ENCODE peak calls at places on chromosomes 3 and 15, in seven cellular contexts. K is CD4-positive, alpha-beta T cell; P is iris pigment epithelial cell; Z is stomach; L is CD8-positive, alpha-beta T cell; C is progenitor cell of endocrine pancreas; H is transverse colon. B is an unnamed sample.

GRCh38 chr3:73094951-73095350 is 33.5 kb downstream of the EBLN2 start:
- DNase-seq in K (no peak), L (no peak), H (no peak), P (no peak), Z (no peak), C (no peak), B (no peak)

GRCh38 chr3:12553921-12554391 is 2.9 kb upstream of the MKRN2 start:
- DNase-seq in L (no peak), Z (no peak), H (peak), P (peak), C (no peak), K (no peak), B (peak)

GRCh38 chr3:183394150-183394549 is 34.3 kb downstream of the MCF2L2 start:
- DNase-seq in H (no peak), Z (no peak), P (peak), L (no peak), K (no peak), C (no peak), B (no peak)

GRCh38 chr3:24495334-24495994 is 814 bp upstream of the THRB start:
- DNase-seq in P (no peak), H (peak), Z (peak), L (no peak), C (peak), K (no peak), B (no peak)

GRCh38 chr3:29481249-29481648 is 200.4 kb downstream of the RBMS3 start:
- DNase-seq in L (no peak), H (no peak), P (no peak), K (no peak), Z (no peak), C (no peak), B (no peak)

GRCh38 chr3:89113887-89114840 is 6.7 kb downstream of the EPHA3 start:
- DNase-seq in H (peak), L (no peak), Z (peak), P (peak), C (peak), K (no peak), B (peak)

GRCh38 chr15:35752134-35752466 is 206.1 kb upstream of the DPH6 start:
- DNase-seq in Z (no peak), L (no peak), C (no peak), H (no peak), K (no peak), P (no peak), B (no peak)

GRCh38 chr3:171459130-171459941 is 869 bp downstream of the TNIK start:
- DNase-seq in C (peak), Z (peak), L (peak), H (peak), K (peak), P (peak), B (peak)

GRCh38 chr3:195384952-195385351 is 57.9 kb downstream of the ACAP2 start:
- DNase-seq in L (no peak), P (no peak), K (no peak), C (no peak), H (no peak), Z (no peak), B (peak)

GRCh38 chr3:32791833-32792232 is 26.0 kb upstream of the TRIM71 start:
- DNase-seq in Z (no peak), L (no peak), H (no peak), C (no peak), K (no peak), P (no peak), B (no peak)

GRCh38 chr3:33420966-33421365 is 19.2 kb downstream of the UBP1 start:
- DNase-seq in L (no peak), H (no peak), Z (no peak), K (no peak), P (no peak), C (no peak), B (no peak)

GRCh38 chr15:101314726-101315125 is 19.7 kb upstream of the SNRPA1 start:
- DNase-seq in P (no peak), K (no peak), H (no peak), Z (no peak), C (no peak), L (no peak), B (no peak)

GRCh38 chr3:9064853-9065252 is 101.6 kb upstream of the RAD18 start:
- DNase-seq in H (no peak), P (no peak), L (no peak), C (no peak), Z (no peak), K (no peak), B (no peak)

GRCh38 chr3:71512000-71512399 is 71.5 kb downstream of the FOXP1 start:
- DNase-seq in C (no peak), K (peak), H (peak), P (no peak), Z (no peak), L (peak), B (no peak)

GRCh38 chr3:122793568-122794416 is at the start of gene HSPBAP1:
- DNase-seq in L (peak), H (peak), P (peak), Z (peak), K (peak), C (peak), B (peak)

GRCh38 chr3:196631655-196632032 is 7.8 kb upstream of the NRROS start:
- DNase-seq in L (peak), P (no peak), K (no peak), H (no peak), C (no peak), Z (no peak), B (no peak)

GRCh38 chr3:17931121-17931520 is 188.7 kb upstream of the TBC1D5 start:
- DNase-seq in L (no peak), C (no peak), Z (no peak), H (no peak), K (no peak), P (no peak), B (no peak)

GRCh38 chr15:60582370-60583036 is 103.6 kb upstream of the ICE2 start:
- DNase-seq in C (no peak), K (peak), H (no peak), L (peak), P (peak), Z (no peak), B (no peak)

GRCh38 chr3:113241292-113242033 is 30.1 kb downstream of the BOC start:
- DNase-seq in C (no peak), Z (no peak), P (peak), H (no peak), K (no peak), L (no peak), B (peak)

GRCh38 chr3:38738630-38739395 is 77.2 kb downstream of the SCN10A start:
- DNase-seq in Z (no peak), H (peak), K (no peak), C (peak), L (no peak), P (peak), B (peak)

GRCh38 chr15:66369773-66370651 is 13.5 kb upstream of the TIPIN start:
- DNase-seq in C (no peak), P (peak), L (peak), H (no peak), K (no peak), Z (no peak), B (peak)

GRCh38 chr3:112074616-112075497 is 11.3 kb upstream of the C3orf52 start:
- DNase-seq in L (peak), C (no peak), P (peak), H (peak), K (peak), Z (peak), B (peak)